ENCODE peak calls at places on chromosome 17, in four cellular contexts. X is tibial nerve, I is stomach, B is renal cortical epithelial cell. U is an unnamed sample.

GRCh38 chr17:63425478-63425877 is 20.6 kb downstream of the CYB561 start:
- DNase-seq in X (peak), I (peak), B (peak), U (peak)

GRCh38 chr17:17216776-17217175 is 10.6 kb upstream of the PLD6 start:
- DNase-seq in X (no peak), I (no peak), B (no peak), U (no peak)

GRCh38 chr17:8593276-8593675 is 37.2 kb downstream of the MYH10 start:
- DNase-seq in X (no peak), I (no peak), B (no peak), U (no peak)

GRCh38 chr17:309361-309888 is 43.2 kb downstream of the RPH3AL start:
- DNase-seq in X (no peak), I (no peak), B (no peak), U (no peak)

GRCh38 chr17:43840814-43841213 is 6.2 kb upstream of the CD300LG start:
- DNase-seq in X (no peak), I (no peak), B (no peak), U (no peak)

GRCh38 chr17:61130320-61130719 is 269.3 kb upstream of the TBX2 start:
- DNase-seq in X (no peak), I (no peak), B (no peak), U (no peak)

GRCh38 chr17:33218657-33219298 is 74.3 kb downstream of the ASIC2 start:
- DNase-seq in X (no peak), I (no peak), B (peak), U (no peak)

GRCh38 chr17:82049106-82049505 is 2.5 kb downstream of the RFNG start:
- DNase-seq in X (no peak), I (no peak), B (no peak), U (no peak)

GRCh38 chr17:17108681-17109049 is 66.4 kb downstream of the MPRIP start:
- DNase-seq in X (no peak), I (peak), B (peak), U (peak)

GRCh38 chr17:79684132-79684985 is 46.4 kb upstream of the ENPP7 start:
- DNase-seq in X (no peak), I (no peak), B (no peak), U (no peak)

GRCh38 chr17:16940116-16940881 is 31.6 kb downstream of the TNFRSF13B start:
- DNase-seq in X (no peak), I (peak), B (no peak), U (no peak)

GRCh38 chr17:35148144-35148543 is 527 bp downstream of the UNC45B start:
- DNase-seq in X (no peak), I (no peak), B (no peak), U (no peak)

GRCh38 chr17:45248132-45248936 is 13.6 kb downstream of the SPATA32 start:
- DNase-seq in X (no peak), I (peak), B (no peak), U (no peak)

GRCh38 chr17:76204277-76204676 is 36.0 kb downstream of the RNF157 start:
- DNase-seq in X (no peak), I (no peak), B (peak), U (no peak)

GRCh38 chr17:58328195-58329034 is at the start of gene TSPOAP1:
- DNase-seq in X (no peak), I (no peak), B (no peak), U (no peak)

GRCh38 chr17:80961516-80961915 is 30.1 kb upstream of the CHMP6 start:
- DNase-seq in X (no peak), I (no peak), B (no peak), U (no peak)

GRCh38 chr17:74454197-74455024 is 12.0 kb upstream of the CD300A start:
- DNase-seq in X (peak), I (no peak), B (no peak), U (peak)

GRCh38 chr17:80123791-80124190 is 22.4 kb downstream of the GAA start:
- DNase-seq in X (no peak), I (peak), B (no peak), U (no peak)

GRCh38 chr17:81394377-81394747 is 895 bp upstream of the BAHCC1 start:
- DNase-seq in X (no peak), I (no peak), B (no peak), U (no peak)

GRCh38 chr17:6204203-6204722 is 134.1 kb downstream of the WSCD1 start:
- DNase-seq in X (no peak), I (no peak), B (no peak), U (no peak)

GRCh38 chr17:39573447-39574298 is 34.0 kb downstream of the NEUROD2 start:
- DNase-seq in X (peak), I (peak), B (peak), U (no peak)

GRCh38 chr17:81020767-81021497 is 14.0 kb upstream of the BAIAP2 start:
- DNase-seq in X (no peak), I (no peak), B (no peak), U (no peak)

GRCh38 chr17:71055128-71055527 is 885.8 kb downstream of the KCNJ2 start:
- DNase-seq in X (no peak), I (no peak), B (peak), U (no peak)

GRCh38 chr17:65027305-65027704 is 29.2 kb downstream of the GNA13 start:
- DNase-seq in X (no peak), I (no peak), B (peak), U (no peak)

GRCh38 chr17:58200024-58200633 is 7.6 kb downstream of the EPX start:
- DNase-seq in X (no peak), I (peak), B (peak), U (no peak)

GRCh38 chr17:61338000-61338864 is 61.4 kb upstream of the TBX2 start:
- DNase-seq in X (no peak), I (no peak), B (peak), U (no peak)

GRCh38 chr17:2542456-2542855 is 30.8 kb upstream of the METTL16 start:
- DNase-seq in X (no peak), I (no peak), B (no peak), U (peak)

GRCh38 chr17:67289174-67289876 is 44.3 kb upstream of the HELZ start:
- DNase-seq in X (peak), I (peak), B (no peak), U (peak)

GRCh38 chr17:41420134-41420533 is 4.3 kb downstream of the KRT37 start:
- DNase-seq in X (no peak), I (no peak), B (no peak), U (no peak)

GRCh38 chr17:77882481-77883212 is 75.9 kb upstream of the TNRC6C start:
- DNase-seq in X (peak), I (peak), B (no peak), U (peak)

GRCh38 chr17:73196500-73196899 is 3.6 kb downstream of the COG1 start:
- DNase-seq in X (no peak), I (peak), B (peak), U (no peak)

GRCh38 chr17:63961355-63962207 is 11.1 kb downstream of the SCN4A start:
- DNase-seq in X (peak), I (peak), B (peak), U (no peak)

U was measured in hippocampal formation.